ENCODE peak calls at places on chromosomes 5 and 9, in nine cellular contexts. L is kidney epithelial cell, I is mammary epithelial cell, E is K562, G is BE2C, V is dorsolateral prefrontal cortex, Z is fibroblast of pulmonary artery, A is sigmoid colon, C is astrocyte. Q is an unnamed sample.

GRCh38 chr5:33409435-33410146 is 31.2 kb upstream of the TARS1 start:
- DNase-seq in A (peak), L (no peak), C (no peak), G (no peak), V (no peak), Z (peak), I (no peak), E (no peak), Q (peak)

GRCh38 chr5:140855772-140856674 is at the start of gene PCDHA10:
- DNase-seq in L (no peak), V (no peak), C (no peak), A (no peak), Z (peak), E (no peak), I (no peak), G (peak), Q (no peak)

GRCh38 chr9:5557606-5558587 is 47.6 kb downstream of the PDCD1LG2 start:
- DNase-seq in Z (peak), E (no peak), A (no peak), G (no peak), C (peak), V (peak), L (no peak), I (peak), Q (no peak)

GRCh38 chr5:10233505-10233904 is 16.2 kb downstream of the ATPSCKMT start:
- DNase-seq in E (no peak), I (peak), L (no peak), G (peak), C (peak), A (no peak), V (peak), Z (peak), Q (peak)

GRCh38 chr5:177473461-177473991 is at the start of gene DBN1:
- DNase-seq in L (no peak), E (peak), Z (peak), C (no peak), A (peak), I (no peak), G (peak), V (no peak), Q (no peak)

GRCh38 chr9:127970401-127971313 is 10.1 kb downstream of the EEIG1 start:
- DNase-seq in I (peak), Z (no peak), E (no peak), G (peak), L (no peak), C (no peak), A (peak), V (no peak), Q (no peak)

GRCh38 chr5:76175051-76175666 is 92.0 kb downstream of the SV2C start:
- DNase-seq in G (peak), V (peak), Z (peak), A (no peak), L (peak), I (peak), E (peak), C (peak), Q (peak)

GRCh38 chr5:83724001-83724400 is 3.3 kb upstream of the HAPLN1 start:
- DNase-seq in G (no peak), E (no peak), A (no peak), C (no peak), Z (no peak), V (no peak), L (no peak), I (no peak), Q (no peak)

GRCh38 chr9:126880226-126880946 is 19.9 kb downstream of the ZBTB34 start:
- DNase-seq in C (no peak), A (no peak), G (no peak), Z (no peak), L (no peak), E (no peak), V (no peak), I (no peak), Q (no peak)

GRCh38 chr5:103119067-103119764 is 722 bp downstream of the GIN1 start:
- DNase-seq in A (no peak), C (peak), L (no peak), E (no peak), Z (peak), V (no peak), I (no peak), G (no peak), Q (no peak)

GRCh38 chr9:129102791-129103594 is 7.6 kb downstream of the CRAT start:
- DNase-seq in A (no peak), I (peak), C (no peak), Z (peak), V (peak), G (peak), L (no peak), E (peak), Q (no peak)

GRCh38 chr9:89558948-89559347 is 45.9 kb upstream of the GADD45G start:
- DNase-seq in A (no peak), V (no peak), C (no peak), I (no peak), E (no peak), Z (no peak), L (no peak), G (no peak), Q (no peak)

GRCh38 chr9:89562186-89562814 is 42.5 kb upstream of the GADD45G start:
- DNase-seq in I (no peak), E (no peak), A (no peak), C (peak), Z (peak), V (no peak), L (peak), G (no peak), Q (no peak)

GRCh38 chr9:89567649-89568048 is 37.2 kb upstream of the GADD45G start:
- DNase-seq in I (no peak), Z (no peak), V (no peak), A (no peak), G (no peak), L (no peak), C (no peak), E (no peak), Q (no peak)

GRCh38 chr9:89563511-89564256 is 41.1 kb upstream of the GADD45G start:
- DNase-seq in L (no peak), C (no peak), I (no peak), A (no peak), Z (no peak), E (no peak), V (no peak), G (no peak), Q (no peak)

GRCh38 chr9:89564257-89564878 is 40.4 kb upstream of the GADD45G start:
- DNase-seq in G (peak), I (no peak), A (no peak), Z (peak), L (no peak), C (no peak), E (peak), V (no peak), Q (no peak)
- TF ChIP-seq CTCF in G (peak), I (no peak), A (no peak), Z (peak), L (peak), C (no peak), E (peak), V (no peak), Q (no peak)

DNA sequence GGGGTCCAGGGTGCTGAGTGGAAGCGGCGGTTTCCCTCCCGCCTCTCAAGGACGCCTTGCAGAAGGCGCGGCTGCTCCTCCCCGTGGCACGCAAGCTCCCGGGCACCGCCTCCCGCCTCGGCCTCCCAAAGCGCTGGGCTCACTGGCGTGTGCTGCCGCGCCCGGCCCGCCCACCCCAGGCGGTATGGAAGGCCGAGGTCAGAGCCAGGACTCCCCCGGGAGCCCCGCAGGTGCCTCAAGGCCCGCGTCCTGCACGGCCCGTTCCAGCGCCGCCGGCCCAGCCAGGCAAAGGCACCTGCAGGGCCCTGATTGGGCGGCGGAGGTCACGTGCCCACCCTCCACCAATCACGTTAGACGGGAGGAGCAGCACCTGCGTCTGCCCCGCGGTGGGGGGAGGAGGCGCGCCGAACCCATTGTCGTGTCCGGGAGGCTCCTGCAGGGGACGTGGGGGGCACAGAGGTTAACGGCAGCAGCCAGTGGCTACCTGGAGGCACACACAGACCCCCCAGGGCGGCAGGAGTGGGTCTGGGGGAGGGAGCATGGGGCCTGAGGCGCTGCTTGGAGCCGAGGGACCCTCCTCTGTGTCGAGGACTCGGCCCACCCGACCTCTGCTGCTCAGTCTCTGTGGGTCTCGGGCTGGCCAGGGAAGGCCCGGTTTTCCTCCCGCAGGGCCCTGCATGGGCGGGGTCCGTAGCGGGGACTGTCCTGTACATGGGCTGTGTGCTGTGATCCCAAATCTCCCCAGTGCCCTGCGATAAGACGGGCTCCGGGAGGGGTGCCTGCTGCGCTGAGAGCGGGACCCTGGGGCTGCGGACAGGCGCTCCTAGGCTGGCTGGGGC is 2.0 kb upstream of the LCN12 start:
- DNase-seq in Z (peak), I (peak), V (peak), L (peak), A (peak), C (peak), G (peak), E (peak), Q (no peak)
- H3K4me3 ChIP-seq in Z (peak), I (peak), V (peak), L (peak), A (peak), C (peak), G (peak), E (peak), Q (peak)

GRCh38 chr9:12191630-12192029 is 501.6 kb upstream of the TYRP1 start:
- DNase-seq in V (no peak), A (no peak), L (no peak), G (no peak), C (no peak), E (no peak), I (no peak), Z (no peak), Q (no peak)

DNA sequence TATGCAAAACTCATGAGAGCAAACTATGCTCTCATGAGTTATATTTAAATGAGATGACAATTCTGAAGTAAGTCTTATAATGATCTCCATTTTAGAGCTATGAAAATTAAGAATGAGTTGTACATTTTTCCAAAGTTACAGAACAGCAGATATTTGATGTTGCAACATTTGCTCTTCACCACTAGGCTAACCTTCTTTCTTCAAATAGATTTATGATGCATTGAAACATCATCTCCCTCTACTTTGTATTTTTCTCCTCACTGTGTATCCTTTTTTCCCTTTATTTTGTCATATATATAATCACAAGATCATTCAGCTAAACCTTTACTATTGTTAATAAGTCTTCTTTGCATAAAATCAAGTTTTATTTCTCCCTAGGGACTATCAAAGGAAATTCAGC is 497.7 kb upstream of the TYRP1 start:
- DNase-seq in I (no peak), V (no peak), A (no peak), G (no peak), Z (no peak), E (no peak), L (no peak), C (no peak), Q (no peak)
- TF ChIP-seq CTCF in I (no peak), V (no peak), A (no peak), G (no peak), Z (no peak), E (no peak), L (no peak), C (no peak), Q (no peak)

GRCh38 chr5:111507276-111507675 is 5.1 kb downstream of the STARD4 start:
- DNase-seq in V (no peak), I (no peak), L (no peak), G (no peak), C (no peak), Z (no peak), A (no peak), E (no peak), Q (no peak)

GRCh38 chr5:111511174-111512025 is 935 bp downstream of the STARD4 start:
- DNase-seq in L (no peak), A (no peak), C (peak), E (no peak), Z (peak), I (peak), V (no peak), G (no peak), Q (no peak)

GRCh38 chr5:111512026-111512405 is 319 bp downstream of the STARD4 start:
- DNase-seq in V (no peak), Z (peak), A (peak), C (peak), L (no peak), G (no peak), E (no peak), I (no peak), Q (no peak)

GRCh38 chr5:111512406-111513174 is at the start of gene STARD4:
- DNase-seq in A (peak), V (peak), Z (peak), G (peak), C (peak), E (peak), L (peak), I (peak), Q (peak)

DNA sequence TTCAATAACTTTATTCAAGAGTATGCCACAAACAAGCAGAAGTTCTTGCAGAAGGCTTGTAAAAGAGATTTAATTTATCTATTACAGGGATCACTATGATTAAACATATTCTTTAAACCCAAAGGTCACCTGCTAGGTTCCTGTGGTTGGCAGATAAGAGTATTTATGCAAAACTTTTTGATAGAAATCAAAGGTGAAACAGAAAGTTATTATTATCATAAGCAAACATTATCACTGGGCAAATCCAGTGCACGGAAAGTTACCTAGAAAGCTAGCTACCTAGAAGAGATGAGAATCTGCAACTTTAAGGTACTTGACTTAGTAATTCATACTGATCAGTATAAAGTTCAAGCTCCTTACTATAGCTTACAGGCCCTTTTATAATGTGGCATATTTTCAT is 3.2 kb downstream of the STARD4 start:
- DNase-seq in E (no peak), Z (no peak), C (no peak), V (no peak), L (no peak), A (no peak), G (no peak), I (no peak), Q (no peak)
- H3K4me3 ChIP-seq in E (peak), Z (peak), C (peak), V (no peak), L (peak), A (no peak), G (peak), I (peak), Q (no peak)

GRCh38 chr5:175460126-175460525 is 16.1 kb upstream of the DRD1 start:
- DNase-seq in L (no peak), E (no peak), C (no peak), I (peak), Z (peak), V (no peak), A (no peak), G (no peak), Q (no peak)
- TF ChIP-seq CTCF in L (peak), E (no peak), C (peak), I (peak), Z (peak), V (peak), A (no peak), G (peak), Q (peak)

DNA sequence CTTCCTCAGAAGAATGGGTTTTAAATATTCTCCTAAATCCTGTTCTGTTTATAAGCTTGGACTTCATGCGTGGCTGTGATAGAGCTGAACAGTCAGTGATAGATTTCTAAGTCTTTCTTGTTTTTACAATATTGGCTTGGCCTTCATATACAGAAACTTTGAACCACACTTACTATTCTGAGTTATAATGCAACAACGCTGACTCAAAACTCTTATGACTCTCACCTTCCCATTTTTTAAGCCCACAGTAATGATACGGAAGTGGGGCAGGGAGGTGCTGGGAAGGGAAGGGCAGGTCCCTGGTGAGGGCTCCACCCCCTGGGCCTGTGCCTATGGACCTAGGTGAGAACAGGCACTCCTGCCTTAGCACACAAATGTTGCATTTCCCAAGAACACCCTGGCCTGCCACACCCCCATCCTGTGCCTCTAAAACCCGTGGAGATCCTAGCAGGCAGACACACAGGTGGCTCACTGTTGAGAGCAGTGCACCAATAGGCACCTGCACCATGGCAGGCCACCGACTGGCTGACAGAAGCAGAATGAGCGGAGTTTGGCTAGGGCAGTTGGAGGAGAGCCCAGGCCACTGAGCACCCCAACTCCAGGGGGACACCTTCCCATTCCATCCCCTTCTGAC is 376.7 kb downstream of the GABRG2 start:
- DNase-seq in V (no peak), I (no peak), L (no peak), A (no peak), Z (no peak), C (no peak), G (no peak), E (no peak), Q (no peak)
- H3K4me3 ChIP-seq in V (no peak), I (no peak), L (no peak), A (no peak), Z (no peak), C (no peak), G (no peak), E (no peak), Q (no peak)

GRCh38 chr9:77063645-77064285 is 44.3 kb downstream of the FOXB2 start:
- DNase-seq in V (no peak), G (no peak), A (no peak), C (peak), E (no peak), I (peak), L (no peak), Z (peak), Q (peak)
- TF ChIP-seq CTCF in V (no peak), G (no peak), A (no peak), C (no peak), E (no peak), I (no peak), L (no peak), Z (no peak), Q (no peak)